ENCODE peak calls at places on chromosomes 12 and 14, in four cellular contexts. K, I, G and Y are unnamed samples.
A peak's percentile ranks its signal among the peaks of the same experiment; 100 is the strongest.

GRCh38 chr14:21054123-21054767 is 3.4 kb upstream of the RNASE8 start:
- DNase-seq in I (no peak), G (no peak), K (no peak), Y (no peak)

GRCh38 chr14:100486025-100486828 is 101.0 kb downstream of the BEGAIN start:
- DNase-seq in K (peak; percentile 21), I (peak; percentile 65), G (peak; percentile 71), Y (no peak)

GRCh38 chr14:95609398-95609990 is 74.6 kb downstream of the GLRX5 start:
- DNase-seq in G (no peak), K (no peak), I (peak; percentile 23), Y (no peak)

GRCh38 chr12:6567824-6568617 is at the start of gene NOP2:
- DNase-seq in I (peak; percentile 83), G (peak; percentile 94), K (peak; percentile 69), Y (peak; percentile 94)

GRCh38 chr14:69708586-69709169 is 58.3 kb upstream of the SRSF5 start:
- DNase-seq in K (no peak), I (no peak), G (no peak), Y (no peak)

GRCh38 chr12:109114644-109115043 is 1.7 kb upstream of the ACACB start:
- DNase-seq in I (no peak), G (no peak), K (no peak), Y (no peak)

GRCh38 chr12:90945070-90945649 is 9.8 kb downstream of the CCER1 start:
- DNase-seq in I (peak; percentile 49), G (no peak), K (no peak), Y (no peak)

GRCh38 chr14:103129301-103130016 is 6.2 kb downstream of the TNFAIP2 start:
- DNase-seq in I (no peak), G (no peak), K (no peak), Y (no peak)

GRCh38 chr14:34051966-34052657 is 101.2 kb upstream of the EGLN3 start:
- DNase-seq in G (no peak), I (no peak), K (no peak), Y (no peak)

GRCh38 chr12:120698677-120699076 is 11.6 kb upstream of the UNC119B start:
- DNase-seq in G (peak; percentile 36), I (no peak), K (no peak), Y (no peak)

GRCh38 chr12:1859643-1860042 is 39.3 kb downstream of the LRTM2 start:
- DNase-seq in I (peak; percentile 40), K (no peak), G (no peak), Y (peak; percentile 21)

GRCh38 chr12:32444895-32445294 is 45.5 kb downstream of the FGD4 start:
- DNase-seq in G (no peak), K (no peak), I (peak; percentile 77), Y (no peak)

GRCh38 chr12:12722351-12723146 is 5.4 kb downstream of the CDKN1B start:
- DNase-seq in G (no peak), I (peak; percentile 53), K (no peak), Y (no peak)

GRCh38 chr12:124940393-124941169 is 26.1 kb upstream of the UBC start:
- DNase-seq in G (peak; percentile 94), K (peak; percentile 57), I (peak; percentile 87), Y (peak; percentile 75)
- H3K4me3 ChIP-seq in G (peak overlapping the region; percentile 49), K (peak overlapping the region; percentile 79), I (peak overlapping the region; percentile 9), Y (peak overlapping the region; percentile 48)

DNA sequence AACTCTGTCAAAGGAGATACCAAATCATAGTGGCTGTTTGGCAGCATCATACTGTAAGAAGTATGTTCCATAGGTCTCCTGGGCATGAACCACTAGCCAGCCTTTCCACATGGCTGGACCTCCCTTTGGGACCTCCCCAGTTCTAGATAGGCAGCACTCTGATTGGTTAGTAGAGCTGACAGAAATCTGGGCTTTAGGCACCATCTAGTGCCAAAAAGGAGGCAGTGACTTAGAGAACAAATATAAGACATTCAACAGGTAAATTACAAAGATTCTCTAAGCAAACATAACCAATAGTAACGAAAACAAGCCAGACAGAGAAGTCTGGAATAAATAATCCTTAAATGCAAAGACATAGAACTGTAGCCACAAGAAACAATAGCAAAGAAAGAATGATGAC is 148.0 kb upstream of the PDE3A start:
- DNase-seq in G (no peak), K (no peak), I (peak; percentile 34), Y (no peak)
- TF ChIP-seq CTCF in G (peak; percentile 12), K (no peak), I (peak; percentile 34), Y (no peak)

GRCh38 chr12:116880213-116880816 is 926 bp downstream of the HRK start:
- DNase-seq in I (no peak), G (no peak), K (no peak), Y (no peak)

GRCh38 chr12:116880817-116881324 is 370 bp downstream of the HRK start:
- DNase-seq in K (no peak), G (peak; percentile 55), I (peak; percentile 45), Y (no peak)

GRCh38 chr12:116881867-116882507 is 746 bp upstream of the HRK start:
- DNase-seq in I (no peak), K (no peak), G (no peak), Y (no peak)

GRCh38 chr12:116881325-116881866 is at the start of gene HRK:
- DNase-seq in I (no peak), K (no peak), G (no peak), Y (no peak)

GRCh38 chr12:116882742-116883141 is 1.5 kb upstream of the HRK start:
- DNase-seq in G (no peak), K (no peak), I (peak; percentile 61), Y (no peak)
- H3K27me3 ChIP-seq in G (peaks cover 58% of the 10 kb centered on the region), K (peaks cover 16% of the 10 kb centered on the region), I (peaks cover 70% of the 10 kb centered on the region), Y (peaks cover 12% of the 10 kb centered on the region)

GRCh38 chr12:83179999-83180398 is 493.3 kb downstream of the TMTC2 start:
- DNase-seq in G (no peak), I (no peak), K (no peak), Y (no peak)

GRCh38 chr12:83186437-83186836 is 499.7 kb downstream of the TMTC2 start:
- DNase-seq in I (no peak), G (no peak), K (no peak), Y (no peak)

GRCh38 chr12:83183132-83183531 is 496.4 kb downstream of the TMTC2 start:
- DNase-seq in I (no peak), G (no peak), K (no peak), Y (no peak)

GRCh38 chr12:83181074-83181473 is 494.4 kb downstream of the TMTC2 start:
- DNase-seq in G (no peak), K (no peak), I (no peak), Y (no peak)
- H3K4me3 ChIP-seq in G (no peak overlapping the region), K (no peak overlapping the region), I (no peak overlapping the region), Y (no peak overlapping the region)

GRCh38 chr12:122862110-122862634 is 26.9 kb downstream of the HIP1R start:
- DNase-seq in K (no peak), G (peak; percentile 31), I (no peak), Y (no peak)
- TF ChIP-seq CTCF in K (no peak), G (no peak), I (no peak), Y (no peak)